ENCODE peak calls at places on chromosomes 12 and 14, in seven cellular contexts. D is ovary, V is body of pancreas, P is PC-3, Z is A549, J is transverse colon, O is RWPE2. F is an unnamed sample.

GRCh38 chr12:45863332-45863731 is 127.0 kb downstream of the SCAF11 start:
- DNase-seq in D (no peak), V (no peak), P (no peak), Z (no peak), J (no peak), O (no peak), F (no peak)

GRCh38 chr12:127803545-127803944 is 463.4 kb upstream of the TMEM132C start:
- DNase-seq in D (no peak), V (no peak), P (no peak), Z (no peak), J (no peak), O (no peak), F (no peak)

GRCh38 chr12:117124421-117125274 is 25.4 kb upstream of the TESC start:
- DNase-seq in D (no peak), V (no peak), P (peak; percentile 38), Z (no peak), J (no peak), O (no peak), F (no peak)

GRCh38 chr12:124621296-124621660 is 53.9 kb upstream of the NCOR2 start:
- DNase-seq in D (peak; percentile 82), V (peak; percentile 65), P (no peak), Z (no peak), J (peak; percentile 41), O (no peak), F (peak; percentile 61)

GRCh38 chr12:29282452-29282851 is 98.5 kb downstream of the ERGIC2 start:
- DNase-seq in D (no peak), V (no peak), P (no peak), Z (no peak), J (no peak), O (no peak), F (no peak)

GRCh38 chr14:58919262-58919661 is 269.2 kb upstream of the DAAM1 start:
- DNase-seq in D (no peak), V (no peak), P (no peak), Z (no peak), J (no peak), O (no peak), F (no peak)

GRCh38 chr12:53695148-53696138 is 19.6 kb upstream of the ATP5MC2 start:
- DNase-seq in D (no peak), V (no peak), P (peak; percentile 16), Z (peak; percentile 55), J (peak; percentile 17), O (no peak), F (peak; percentile 59)

GRCh38 chr12:56590237-56590830 is 39.8 kb downstream of the BAZ2A start:
- DNase-seq in D (no peak), V (no peak), P (peak; percentile 59), Z (no peak), J (no peak), O (no peak), F (no peak)

GRCh38 chr12:53234236-53234635 is 2.2 kb upstream of the RARG start:
- DNase-seq in D (no peak), V (no peak), P (no peak), Z (no peak), J (peak; percentile 43), O (no peak), F (no peak)

GRCh38 chr12:46269429-46270241 is 792 bp upstream of the SLC38A1 start:
- DNase-seq in D (peak; percentile 20), V (peak; percentile 7), P (peak; percentile 76), Z (peak; percentile 52), J (peak; percentile 63), O (no peak), F (no peak)

GRCh38 chr12:63306476-63306875 is 155.5 kb upstream of the AVPR1A start:
- DNase-seq in D (no peak), V (no peak), P (no peak), Z (no peak), J (no peak), O (no peak), F (no peak)

GRCh38 chr12:321606-322326 is 59.1 kb upstream of the SLC6A13 start:
- DNase-seq in D (no peak), V (peak; percentile 69), P (peak; percentile 33), Z (no peak), J (no peak), O (no peak), F (no peak)

GRCh38 chr14:72173038-72173720 is 240.9 kb downstream of the RGS6 start:
- DNase-seq in D (no peak), V (no peak), P (no peak), Z (no peak), J (no peak), O (no peak), F (no peak)

GRCh38 chr12:76533331-76533730 is 26.2 kb downstream of the OSBPL8 start:
- DNase-seq in D (no peak), V (no peak), P (no peak), Z (no peak), J (no peak), O (no peak), F (no peak)

GRCh38 chr14:69675877-69676416 is 64.6 kb downstream of the SUSD6 start:
- DNase-seq in D (no peak), V (no peak), P (no peak), Z (no peak), J (no peak), O (no peak), F (no peak)

GRCh38 chr12:33795536-33795935 is 226.8 kb upstream of the ALG10 start:
- DNase-seq in D (no peak), V (no peak), P (peak; percentile 82), Z (no peak), J (no peak), O (no peak), F (no peak)

GRCh38 chr12:100455896-100456295 is 17.8 kb upstream of the NR1H4 start:
- DNase-seq in D (no peak), V (no peak), P (no peak), Z (no peak), J (no peak), O (no peak), F (no peak)

GRCh38 chr12:100995201-100995600 is 200.6 kb downstream of the ANO4 start:
- DNase-seq in D (no peak), V (no peak), P (peak; percentile 23), Z (no peak), J (no peak), O (no peak), F (no peak)

GRCh38 chr14:99508896-99509629 is 27.9 kb downstream of the CCNK start:
- DNase-seq in D (no peak), V (peak; percentile 91), P (no peak), Z (no peak), J (no peak), O (no peak), F (no peak)

GRCh38 chr12:115172521-115172920 is 488.5 kb upstream of the TBX3 start:
- DNase-seq in D (no peak), V (no peak), P (no peak), Z (no peak), J (no peak), O (no peak), F (no peak)

GRCh38 chr12:115176741-115177400 is 492.9 kb upstream of the TBX3 start:
- DNase-seq in D (no peak), V (no peak), P (no peak), Z (no peak), J (no peak), O (no peak), F (no peak)

GRCh38 chr12:115174928-115175327 is 491.0 kb upstream of the TBX3 start:
- DNase-seq in D (no peak), V (no peak), P (no peak), Z (no peak), J (no peak), O (no peak), F (no peak)

GRCh38 chr12:115182239-115182638 is 498.3 kb upstream of the TBX3 start:
- DNase-seq in D (no peak), V (no peak), P (no peak), Z (no peak), J (no peak), O (no peak), F (no peak)

GRCh38 chr12:115177899-115178298 is 493.9 kb upstream of the TBX3 start:
- DNase-seq in D (no peak), V (no peak), P (no peak), Z (no peak), J (no peak), O (no peak), F (no peak)
- H3K4me3 ChIP-seq in D (no peak overlapping the region), V (no peak overlapping the region), P (no peak overlapping the region), Z (no peak overlapping the region), J (no peak overlapping the region), O (no peak overlapping the region), F (no peak overlapping the region)

GRCh38 chr12:6766651-6767300 is 613 bp downstream of the PTMS start:
- DNase-seq in D (peak; percentile 85), V (peak; percentile 81), P (peak; percentile 68), Z (peak; percentile 68), J (peak; percentile 83), O (no peak), F (peak; percentile 88)
- H3K27ac ChIP-seq in D (peak overlapping the region; percentile 91), V (peak overlapping the region; percentile 88), P (peak overlapping the region; percentile 9), Z (peak overlapping the region; percentile 94), J (peak overlapping the region; percentile 94), O (peak overlapping the region; percentile 86), F (peak overlapping the region; percentile 97)

DNA sequence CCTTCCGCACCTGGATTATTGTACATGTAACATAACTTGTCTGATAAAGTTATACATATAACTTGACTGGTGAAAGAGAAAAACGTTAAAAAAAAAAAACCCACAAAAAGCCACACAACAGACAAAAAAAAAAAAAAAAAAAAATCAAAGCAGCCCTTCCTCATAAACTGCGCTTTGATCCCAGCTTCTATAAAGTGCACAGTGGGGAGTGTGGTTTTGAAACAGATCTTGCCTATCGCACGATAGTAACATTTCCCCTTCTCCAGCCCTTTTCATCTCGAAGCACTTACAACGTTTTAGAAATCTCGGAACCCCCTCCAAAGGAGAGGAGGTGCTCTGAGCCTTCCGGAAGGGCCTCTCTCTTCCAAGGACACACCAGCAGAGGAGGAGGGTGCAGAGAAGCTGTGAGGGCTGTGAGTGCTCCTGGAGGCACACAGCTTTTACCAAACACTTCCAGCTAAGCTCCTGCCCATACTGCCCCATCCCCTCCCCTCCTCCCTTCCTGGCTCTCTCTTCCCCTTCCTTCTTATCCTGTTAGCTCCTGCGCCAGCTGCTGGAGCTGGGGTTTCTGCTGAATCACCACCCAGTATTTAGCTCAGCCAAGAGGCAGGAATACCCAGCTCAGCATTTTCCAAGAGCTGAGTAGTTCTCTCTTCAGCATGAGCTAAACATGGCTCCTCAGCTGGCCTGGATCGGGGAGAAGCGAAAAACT is 28.4 kb downstream of the SLC7A8 start:
- DNase-seq in D (peak; percentile 90), V (peak; percentile 95), P (peak; percentile 33), Z (no peak), J (peak; percentile 61), O (no peak), F (peak; percentile 72)
- H3K4me1 ChIP-seq in D (peaks cover 19% of the 10 kb centered on the region), V (peaks cover 42% of the 10 kb centered on the region), P (no peaks in the 10 kb centered on the region), Z (peaks cover 5% of the 10 kb centered on the region), J (peaks cover 32% of the 10 kb centered on the region), O (peaks cover 25% of the 10 kb centered on the region), F (no peaks in the 10 kb centered on the region)

DNA sequence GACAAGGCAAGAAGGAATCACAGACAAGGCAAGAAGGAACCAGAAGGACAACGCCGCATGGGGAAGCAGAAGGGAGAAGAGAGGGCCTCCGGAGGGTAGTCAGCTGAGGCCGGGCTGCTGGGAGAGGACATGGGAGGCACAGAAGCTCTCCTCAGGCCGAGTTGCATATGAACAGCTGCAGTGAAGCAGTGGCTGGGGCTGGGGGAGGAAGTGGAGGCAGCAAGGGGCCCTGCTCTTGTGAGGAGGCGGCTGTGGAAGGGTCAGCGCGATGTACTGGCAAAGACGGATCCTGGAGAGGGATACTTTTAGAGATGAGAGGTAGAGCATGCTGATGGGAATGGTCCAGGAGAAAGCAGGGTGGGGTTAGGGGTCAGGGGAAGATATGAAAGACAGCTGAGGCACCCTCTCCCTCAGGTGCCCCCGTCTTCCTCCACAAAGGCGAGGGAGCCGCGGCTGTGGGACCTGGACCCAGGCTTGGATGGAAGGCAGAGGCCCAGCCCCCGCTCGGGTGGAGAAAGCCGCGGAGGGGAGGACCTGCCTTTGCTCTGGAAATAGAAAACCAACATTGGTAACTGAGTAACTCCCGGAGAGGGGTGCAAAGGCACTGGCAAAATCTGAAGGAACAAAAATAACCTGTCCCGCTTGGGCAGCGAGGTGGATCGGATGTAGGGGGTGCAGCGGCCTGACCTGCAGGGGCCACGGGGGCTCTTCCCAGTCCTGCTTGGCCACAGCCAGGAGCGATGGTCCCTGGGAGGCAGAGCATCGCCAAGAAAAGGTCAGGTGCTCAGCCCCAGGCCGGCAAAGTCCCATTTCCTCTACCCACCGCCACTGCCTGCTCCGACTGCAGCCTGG is 21.7 kb upstream of the TMEM106C start:
- DNase-seq in D (no peak), V (no peak), P (no peak), Z (no peak), J (no peak), O (no peak), F (no peak)
- H3K4me3 ChIP-seq in D (no peak overlapping the region), V (no peak overlapping the region), P (no peak overlapping the region), Z (no peak overlapping the region), J (no peak overlapping the region), O (no peak overlapping the region), F (no peak overlapping the region)

F was measured in Peyer's patch.